ENCODE peak calls at places on chromosome 22, in six cellular contexts. F is SK-N-SH, M is PC-3, D is OCI-LY7, Q is hepatocyte, G is GM23248. A is an unnamed sample.

GRCh38 chr22:48546653-48547424 is 1280.8 kb downstream of the BRD1 start:
- DNase-seq in F (no peak), M (no peak), D (no peak), Q (no peak), G (no peak), A (no peak)

GRCh38 chr22:20171288-20172037 is 20.6 kb upstream of the CCDC188 start:
- DNase-seq in F (no peak), M (no peak), D (no peak), Q (no peak), G (no peak), A (no peak)

GRCh38 chr22:49934144-49934890 is 15.9 kb downstream of the CRELD2 start:
- DNase-seq in F (peak), M (peak), D (no peak), Q (peak), G (peak), A (no peak)

GRCh38 chr22:49934891-49935557 is 16.6 kb downstream of the CRELD2 start:
- DNase-seq in F (peak), M (no peak), D (peak), Q (peak), G (peak), A (no peak)

GRCh38 chr22:23574877-23575276 is 5.2 kb downstream of the IGLL1 start:
- DNase-seq in F (no peak), M (no peak), D (no peak), Q (no peak), G (no peak), A (no peak)

GRCh38 chr22:30212363-30212995 is 34.1 kb downstream of the LIF start:
- DNase-seq in F (peak), M (peak), D (no peak), Q (peak), G (peak), A (peak)

GRCh38 chr22:32144875-32145274 is 14.2 kb downstream of the C22orf42 start:
- DNase-seq in F (no peak), M (no peak), D (peak), Q (no peak), G (no peak), A (no peak)

GRCh38 chr22:19216579-19216978 is 38.0 kb upstream of the SLC25A1 start:
- DNase-seq in F (no peak), M (no peak), D (no peak), Q (no peak), G (no peak), A (no peak)

GRCh38 chr22:24512043-24512442 is 16.9 kb downstream of the UPB1 start:
- DNase-seq in F (no peak), M (no peak), D (no peak), Q (no peak), G (no peak), A (no peak)

GRCh38 chr22:29870574-29870973 is 12.4 kb upstream of the MTMR3 start:
- DNase-seq in F (no peak), M (no peak), D (no peak), Q (no peak), G (no peak), A (no peak)

GRCh38 chr22:29801796-29802195 is 34.6 kb downstream of the UQCR10 start:
- DNase-seq in F (no peak), M (no peak), D (no peak), Q (no peak), G (no peak), A (no peak)

GRCh38 chr22:17729561-17729960 is 44.7 kb downstream of the BID start:
- DNase-seq in F (no peak), M (no peak), D (no peak), Q (no peak), G (no peak), A (no peak)

GRCh38 chr22:30555282-30556210 is 9.0 kb upstream of the SEC14L6 start:
- DNase-seq in F (no peak), M (no peak), D (no peak), Q (no peak), G (no peak), A (no peak)

GRCh38 chr22:19607198-19608113 is 83.2 kb upstream of the CLDN5 start:
- DNase-seq in F (no peak), M (peak), D (peak), Q (peak), G (no peak), A (no peak)

GRCh38 chr22:49871482-49871881 is 17.8 kb downstream of the ZBED4 start:
- DNase-seq in F (no peak), M (peak), D (no peak), Q (no peak), G (peak), A (peak)

GRCh38 chr22:39624501-39624821 is 53.9 kb downstream of the CACNA1I start:
- DNase-seq in F (no peak), M (no peak), D (no peak), Q (peak), G (peak), A (no peak)

GRCh38 chr22:28187612-28188011 is 268.6 kb upstream of the PITPNB start:
- DNase-seq in F (no peak), M (no peak), D (no peak), Q (no peak), G (no peak), A (no peak)

GRCh38 chr22:38987171-38987895 is 5.2 kb downstream of the APOBEC3B start:
- DNase-seq in F (no peak), M (no peak), D (no peak), Q (no peak), G (no peak), A (no peak)

GRCh38 chr22:28894320-28894719 is 10.9 kb downstream of the ZNRF3 start:
- DNase-seq in F (no peak), M (peak), D (no peak), Q (no peak), G (no peak), A (no peak)

GRCh38 chr22:39439170-39439569 is 17.6 kb upstream of the MGAT3 start:
- DNase-seq in F (no peak), M (peak), D (no peak), Q (peak), G (peak), A (no peak)

GRCh38 chr22:22767876-22768602 is 119.6 kb upstream of the IGLL5 start:
- DNase-seq in F (no peak), M (peak), D (no peak), Q (no peak), G (peak), A (no peak)

GRCh38 chr22:47878460-47878859 is 1116.0 kb downstream of the TBC1D22A start:
- DNase-seq in F (no peak), M (no peak), D (no peak), Q (no peak), G (no peak), A (no peak)

GRCh38 chr22:49815641-49816071 is 12.0 kb downstream of the BRD1 start:
- DNase-seq in F (no peak), M (peak), D (no peak), Q (no peak), G (no peak), A (no peak)

GRCh38 chr22:23670378-23671295 is 20.2 kb upstream of the RGL4 start:
- DNase-seq in F (no peak), M (no peak), D (no peak), Q (no peak), G (peak), A (no peak)

GRCh38 chr22:24772493-24773220 is 1.9 kb downstream of the PIWIL3 start:
- DNase-seq in F (peak), M (peak), D (no peak), Q (peak), G (peak), A (peak)

GRCh38 chr22:22031183-22031560 is 48.6 kb upstream of the TOP3B start:
- DNase-seq in F (no peak), M (no peak), D (peak), Q (no peak), G (no peak), A (no peak)

GRCh38 chr22:25120761-25121212 is 78.9 kb upstream of the CRYBB3 start:
- DNase-seq in F (no peak), M (no peak), D (no peak), Q (peak), G (no peak), A (no peak)

GRCh38 chr22:28027453-28028448 is 108.7 kb upstream of the PITPNB start:
- DNase-seq in F (peak), M (no peak), D (no peak), Q (no peak), G (no peak), A (no peak)

GRCh38 chr22:23712256-23712655 is 21.4 kb downstream of the RGL4 start:
- DNase-seq in F (no peak), M (no peak), D (no peak), Q (no peak), G (no peak), A (no peak)

GRCh38 chr22:21942407-21942895 is 10.2 kb downstream of the PPM1F start:
- DNase-seq in F (no peak), M (peak), D (no peak), Q (no peak), G (peak), A (peak)

GRCh38 chr22:30324008-30324730 is 2.6 kb downstream of the TBC1D10A start:
- DNase-seq in F (no peak), M (no peak), D (no peak), Q (no peak), G (peak), A (no peak)

GRCh38 chr22:30861131-30861530 is 107.4 kb downstream of the MORC2 start:
- DNase-seq in F (peak), M (no peak), D (no peak), Q (peak), G (no peak), A (no peak)

GRCh38 chr22:32127904-32128303 is 31.2 kb downstream of the C22orf42 start:
- DNase-seq in F (no peak), M (no peak), D (no peak), Q (no peak), G (no peak), A (no peak)

GRCh38 chr22:19636696-19637355 is 77.5 kb upstream of the SEPTIN5 start:
- DNase-seq in F (peak), M (no peak), D (no peak), Q (no peak), G (no peak), A (no peak)

GRCh38 chr22:50012201-50013181 is at the start of gene IL17REL:
- DNase-seq in F (peak), M (peak), D (no peak), Q (peak), G (peak), A (no peak)

DNA sequence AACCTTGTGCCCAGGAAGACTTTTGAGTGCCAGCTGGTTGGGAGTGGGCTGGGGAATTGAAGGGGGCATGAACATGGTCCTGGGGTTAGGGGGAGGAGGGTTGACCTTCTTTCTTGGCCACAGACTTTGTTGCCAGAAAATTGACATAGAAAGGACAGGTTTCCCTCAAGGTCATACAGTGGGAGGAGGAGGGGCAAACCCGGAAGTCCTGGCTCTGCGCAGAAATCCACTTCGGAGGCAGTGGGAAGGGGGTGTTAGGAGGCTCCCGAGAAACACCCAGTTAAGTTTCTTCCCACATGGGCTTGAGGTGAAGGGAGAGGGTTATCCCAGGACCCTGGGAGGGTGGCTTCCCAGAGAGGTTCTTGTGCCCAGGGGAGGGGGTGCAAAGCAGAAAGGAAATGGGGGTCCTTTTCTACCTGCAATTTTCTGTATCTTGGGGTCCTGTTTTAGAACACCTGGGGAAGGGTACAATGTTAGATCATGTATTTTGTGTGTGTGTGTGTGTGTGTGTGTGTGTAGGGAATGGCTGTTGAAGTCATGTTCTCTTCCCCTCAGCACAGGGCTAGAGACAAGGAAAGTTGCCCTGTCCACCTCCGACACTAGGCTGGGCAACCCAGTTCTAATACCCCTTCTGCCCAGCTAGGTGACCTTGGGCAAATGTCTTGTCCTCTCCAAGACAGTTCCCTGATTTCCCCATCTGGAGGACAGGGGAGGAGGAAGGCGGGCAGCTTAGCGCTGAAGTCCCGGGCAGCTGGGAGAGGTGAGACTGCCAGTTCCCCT is 1.1 kb downstream of the PVALB start:
- DNase-seq in F (no peak), M (no peak), D (no peak), Q (no peak), G (no peak), A (no peak)
- H3K4me2 ChIP-seq in F (no peak), M (no peak), D (no peak), Q (peak), G (no peak), A (no peak)

GRCh38 chr22:26885441-26886261 is 228.3 kb downstream of the MIAT start:
- DNase-seq in F (no peak), M (no peak), D (no peak), Q (no peak), G (no peak), A (no peak)

GRCh38 chr22:26888887-26889286 is 231.5 kb downstream of the MIAT start:
- DNase-seq in F (no peak), M (no peak), D (no peak), Q (no peak), G (no peak), A (no peak)

GRCh38 chr22:26887916-26888315 is 230.5 kb downstream of the MIAT start:
- DNase-seq in F (no peak), M (no peak), D (no peak), Q (no peak), G (peak), A (no peak)

GRCh38 chr22:26889794-26890193 is 232.4 kb downstream of the MIAT start:
- DNase-seq in F (no peak), M (no peak), D (no peak), Q (no peak), G (peak), A (no peak)

GRCh38 chr22:26887456-26887855 is 230.1 kb downstream of the MIAT start:
- DNase-seq in F (no peak), M (no peak), D (no peak), Q (peak), G (peak), A (no peak)
- TF ChIP-seq EZH2phosphoT487 in F (no peak), M (no peak), D (no peak), Q (no peak), G (no peak), A (no peak)

GRCh38 chr22:42653992-42654391 is 4.8 kb upstream of the CYB5R3 start:
- DNase-seq in F (no peak), M (no peak), D (no peak), Q (no peak), G (no peak), A (no peak)
- H3K4me2 ChIP-seq in F (no peak), M (no peak), D (peak), Q (no peak), G (no peak), A (no peak)

GRCh38 chr22:33985506-33985905 is 65.2 kb upstream of the LARGE1 start:
- DNase-seq in F (no peak), M (no peak), D (no peak), Q (no peak), G (no peak), A (no peak)

GRCh38 chr22:33984741-33985287 is 64.5 kb upstream of the LARGE1 start:
- DNase-seq in F (no peak), M (no peak), D (no peak), Q (no peak), G (no peak), A (no peak)

GRCh38 chr22:33984211-33984610 is 63.9 kb upstream of the LARGE1 start:
- DNase-seq in F (no peak), M (no peak), D (no peak), Q (no peak), G (no peak), A (no peak)

GRCh38 chr22:33986167-33986771 is 66.0 kb upstream of the LARGE1 start:
- DNase-seq in F (no peak), M (no peak), D (peak), Q (no peak), G (no peak), A (no peak)

GRCh38 chr22:33986954-33987353 is 66.7 kb upstream of the LARGE1 start:
- DNase-seq in F (no peak), M (no peak), D (no peak), Q (no peak), G (no peak), A (no peak)
- TF ChIP-seq EZH2phosphoT487 in F (no peak), M (no peak), D (no peak), Q (no peak), G (no peak), A (no peak)

GRCh38 chr22:41561788-41562187 is 978 bp downstream of the CSDC2 start:
- DNase-seq in F (no peak), M (no peak), D (no peak), Q (no peak), G (no peak), A (no peak)
- H3K4me2 ChIP-seq in F (peak), M (no peak), D (no peak), Q (peak), G (no peak), A (no peak)

GRCh38 chr22:44686873-44687600 is 15.0 kb upstream of the PRR5 start:
- DNase-seq in F (no peak), M (no peak), D (no peak), Q (peak), G (no peak), A (no peak)

GRCh38 chr22:44691796-44692661 is 10.0 kb upstream of the PRR5 start:
- DNase-seq in F (no peak), M (peak), D (no peak), Q (no peak), G (no peak), A (no peak)

GRCh38 chr22:44692662-44693007 is 9.4 kb upstream of the PRR5 start:
- DNase-seq in F (no peak), M (no peak), D (no peak), Q (no peak), G (no peak), A (no peak)

GRCh38 chr22:44689915-44690524 is 12.0 kb upstream of the PRR5 start:
- DNase-seq in F (no peak), M (no peak), D (no peak), Q (no peak), G (no peak), A (no peak)

DNA sequence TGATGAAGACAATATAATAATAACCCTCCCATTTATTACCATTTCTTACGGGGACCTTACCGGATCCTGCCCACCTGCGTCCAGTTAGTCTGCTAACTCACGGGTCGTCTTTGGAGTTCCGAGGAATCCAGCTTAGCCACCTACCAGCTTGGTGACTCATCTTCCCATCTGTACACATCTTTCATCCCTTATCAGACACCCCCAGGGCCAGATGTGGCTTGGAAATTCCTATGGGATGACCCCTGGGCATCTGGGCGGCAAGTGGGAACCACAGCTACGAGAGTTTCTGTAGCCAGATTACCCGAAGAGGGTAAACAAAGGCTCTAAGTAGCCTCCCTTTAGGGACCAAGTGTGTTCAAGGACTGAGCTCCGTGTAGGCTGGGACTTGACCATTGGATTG is 12.8 kb upstream of the PRR5 start:
- DNase-seq in F (no peak), M (no peak), D (no peak), Q (no peak), G (no peak), A (peak)
- TF ChIP-seq EZH2phosphoT487 in F (no peak), M (no peak), D (no peak), Q (no peak), G (no peak), A (no peak)

GRCh38 chr22:35970601-35971417 is 57.8 kb downstream of the RBFOX2 start:
- DNase-seq in F (no peak), M (peak), D (no peak), Q (no peak), G (no peak), A (no peak)

GRCh38 chr22:35977136-35977535 is 51.5 kb downstream of the RBFOX2 start:
- DNase-seq in F (no peak), M (no peak), D (no peak), Q (no peak), G (peak), A (no peak)

GRCh38 chr22:35971418-35972119 is 57.1 kb downstream of the RBFOX2 start:
- DNase-seq in F (peak), M (no peak), D (peak), Q (peak), G (peak), A (no peak)

GRCh38 chr22:35972559-35972958 is 56.1 kb downstream of the RBFOX2 start:
- DNase-seq in F (no peak), M (peak), D (no peak), Q (no peak), G (peak), A (no peak)

GRCh38 chr22:35973388-35973787 is 55.2 kb downstream of the RBFOX2 start:
- DNase-seq in F (no peak), M (no peak), D (no peak), Q (no peak), G (no peak), A (no peak)
- H3K4me2 ChIP-seq in F (peak), M (no peak), D (no peak), Q (peak), G (peak), A (no peak)

GRCh38 chr22:45629469-45630089 is 42.1 kb upstream of the ATXN10 start:
- DNase-seq in F (peak), M (no peak), D (no peak), Q (peak), G (no peak), A (no peak)

GRCh38 chr22:45631140-45631539 is 40.5 kb upstream of the ATXN10 start:
- DNase-seq in F (no peak), M (no peak), D (no peak), Q (no peak), G (no peak), A (no peak)

GRCh38 chr22:45630436-45630835 is 41.2 kb upstream of the ATXN10 start:
- DNase-seq in F (no peak), M (no peak), D (no peak), Q (no peak), G (no peak), A (no peak)

GRCh38 chr22:45632791-45633515 is 38.7 kb upstream of the ATXN10 start:
- DNase-seq in F (no peak), M (no peak), D (no peak), Q (no peak), G (no peak), A (no peak)

DNA sequence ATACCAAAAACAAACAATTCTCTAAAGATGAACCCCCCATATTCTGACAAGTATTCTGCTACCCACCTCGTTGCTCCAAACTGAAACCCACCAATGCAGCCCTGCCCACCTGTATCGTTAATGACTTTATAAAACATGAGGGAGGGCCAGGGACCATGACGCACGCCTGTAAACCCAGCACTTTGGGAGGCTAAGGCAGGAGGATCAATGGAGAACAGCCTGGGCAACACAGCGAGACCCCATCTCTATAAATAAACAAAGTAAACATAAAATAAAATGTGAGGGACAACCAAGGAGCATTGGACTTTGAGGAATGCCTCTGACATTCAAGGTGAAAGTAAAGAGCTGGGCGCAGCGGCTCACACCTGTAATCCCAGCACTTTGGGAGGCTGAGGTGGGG is 39.8 kb upstream of the ATXN10 start:
- DNase-seq in F (no peak), M (no peak), D (no peak), Q (no peak), G (no peak), A (no peak)
- TF ChIP-seq EZH2phosphoT487 in F (no peak), M (no peak), D (no peak), Q (no peak), G (no peak), A (no peak)

A was measured in HCT116.